ENCODE peak calls at places on chromosomes 16 and 17, in ten cellular contexts. One of them, this sample, is unnamed.

GRCh38 chr17:73820686-73821448 is 176.6 kb upstream of the SDK2 start:
- DNase-seq in right cardiac atrium: no peak
- DNase-seq in stimulated activated CD8-positive, alpha-beta memory T cell treated with anti-CD3 and anti-CD28 coated beads, Interleukin-7, amount 100 ng/mL, for 1 hour: no peak
- DNase-seq in GM12865: peak
- DNase-seq in effector memory CD4-positive, alpha-beta T cell: no peak
- DNase-seq in activated T-helper 1 cell treated with Interleukin-2 at 50 U/mL for 16 hours: no peak
- DNase-seq in frontal cortex: peak
- DNase-seq in activated CD4-positive, alpha-beta T cell treated with anti-CD3 and anti-CD28 coated beads, Interleukin-2, amount 50 U/mL, for 24 hours: no peak
- DNase-seq in tibial artery: no peak
- DNase-seq in A549: no peak
- DNase-seq in this sample: peak

GRCh38 chr16:77624085-77624484 is 98.2 kb upstream of the NUDT7 start:
- DNase-seq in right cardiac atrium: no peak
- DNase-seq in stimulated activated CD8-positive, alpha-beta memory T cell treated with anti-CD3 and anti-CD28 coated beads, Interleukin-7, amount 100 ng/mL, for 1 hour: no peak
- DNase-seq in GM12865: no peak
- DNase-seq in effector memory CD4-positive, alpha-beta T cell: no peak
- DNase-seq in activated T-helper 1 cell treated with Interleukin-2 at 50 U/mL for 16 hours: no peak
- DNase-seq in frontal cortex: no peak
- DNase-seq in activated CD4-positive, alpha-beta T cell treated with anti-CD3 and anti-CD28 coated beads, Interleukin-2, amount 50 U/mL, for 24 hours: no peak
- DNase-seq in tibial artery: no peak
- DNase-seq in A549: no peak
- DNase-seq in this sample: no peak

GRCh38 chr16:11354733-11355574 is 9.7 kb downstream of the RMI2 start:
- DNase-seq in right cardiac atrium: no peak
- DNase-seq in stimulated activated CD8-positive, alpha-beta memory T cell treated with anti-CD3 and anti-CD28 coated beads, Interleukin-7, amount 100 ng/mL, for 1 hour: peak
- DNase-seq in GM12865: peak
- DNase-seq in effector memory CD4-positive, alpha-beta T cell: peak
- DNase-seq in activated T-helper 1 cell treated with Interleukin-2 at 50 U/mL for 16 hours: peak
- DNase-seq in frontal cortex: no peak
- DNase-seq in activated CD4-positive, alpha-beta T cell treated with anti-CD3 and anti-CD28 coated beads, Interleukin-2, amount 50 U/mL, for 24 hours: peak
- DNase-seq in tibial artery: no peak
- DNase-seq in A549: no peak
- DNase-seq in this sample: peak

GRCh38 chr17:39677581-39678339 is 9.5 kb downstream of the PNMT start:
- DNase-seq in right cardiac atrium: peak
- DNase-seq in stimulated activated CD8-positive, alpha-beta memory T cell treated with anti-CD3 and anti-CD28 coated beads, Interleukin-7, amount 100 ng/mL, for 1 hour: no peak
- DNase-seq in GM12865: no peak
- DNase-seq in effector memory CD4-positive, alpha-beta T cell: no peak
- DNase-seq in activated T-helper 1 cell treated with Interleukin-2 at 50 U/mL for 16 hours: no peak
- DNase-seq in frontal cortex: no peak
- DNase-seq in activated CD4-positive, alpha-beta T cell treated with anti-CD3 and anti-CD28 coated beads, Interleukin-2, amount 50 U/mL, for 24 hours: no peak
- DNase-seq in tibial artery: peak
- DNase-seq in A549: no peak
- DNase-seq in this sample: no peak

GRCh38 chr17:42809250-42809649 is 10.6 kb downstream of the CNTD1 start:
- DNase-seq in right cardiac atrium: no peak
- DNase-seq in stimulated activated CD8-positive, alpha-beta memory T cell treated with anti-CD3 and anti-CD28 coated beads, Interleukin-7, amount 100 ng/mL, for 1 hour: no peak
- DNase-seq in GM12865: no peak
- DNase-seq in effector memory CD4-positive, alpha-beta T cell: no peak
- DNase-seq in activated T-helper 1 cell treated with Interleukin-2 at 50 U/mL for 16 hours: no peak
- DNase-seq in frontal cortex: peak
- DNase-seq in activated CD4-positive, alpha-beta T cell treated with anti-CD3 and anti-CD28 coated beads, Interleukin-2, amount 50 U/mL, for 24 hours: no peak
- DNase-seq in tibial artery: peak
- DNase-seq in A549: peak
- DNase-seq in this sample: no peak

GRCh38 chr16:73163238-73163795 is 115.4 kb upstream of the ZFHX3 start:
- DNase-seq in right cardiac atrium: no peak
- DNase-seq in stimulated activated CD8-positive, alpha-beta memory T cell treated with anti-CD3 and anti-CD28 coated beads, Interleukin-7, amount 100 ng/mL, for 1 hour: no peak
- DNase-seq in GM12865: no peak
- DNase-seq in effector memory CD4-positive, alpha-beta T cell: no peak
- DNase-seq in activated T-helper 1 cell treated with Interleukin-2 at 50 U/mL for 16 hours: no peak
- DNase-seq in frontal cortex: no peak
- DNase-seq in activated CD4-positive, alpha-beta T cell treated with anti-CD3 and anti-CD28 coated beads, Interleukin-2, amount 50 U/mL, for 24 hours: no peak
- DNase-seq in tibial artery: no peak
- DNase-seq in A549: no peak
- DNase-seq in this sample: no peak

GRCh38 chr17:59230765-59231164 is 10.5 kb downstream of the GDPD1 start:
- DNase-seq in right cardiac atrium: no peak
- DNase-seq in stimulated activated CD8-positive, alpha-beta memory T cell treated with anti-CD3 and anti-CD28 coated beads, Interleukin-7, amount 100 ng/mL, for 1 hour: no peak
- DNase-seq in GM12865: no peak
- DNase-seq in effector memory CD4-positive, alpha-beta T cell: no peak
- DNase-seq in activated T-helper 1 cell treated with Interleukin-2 at 50 U/mL for 16 hours: no peak
- DNase-seq in frontal cortex: no peak
- DNase-seq in activated CD4-positive, alpha-beta T cell treated with anti-CD3 and anti-CD28 coated beads, Interleukin-2, amount 50 U/mL, for 24 hours: no peak
- DNase-seq in tibial artery: no peak
- DNase-seq in A549: no peak
- DNase-seq in this sample: no peak

GRCh38 chr17:3838206-3838605 is 7.8 kb downstream of the NCBP3 start:
- DNase-seq in right cardiac atrium: no peak
- DNase-seq in stimulated activated CD8-positive, alpha-beta memory T cell treated with anti-CD3 and anti-CD28 coated beads, Interleukin-7, amount 100 ng/mL, for 1 hour: no peak
- DNase-seq in GM12865: no peak
- DNase-seq in effector memory CD4-positive, alpha-beta T cell: no peak
- DNase-seq in activated T-helper 1 cell treated with Interleukin-2 at 50 U/mL for 16 hours: no peak
- DNase-seq in frontal cortex: no peak
- DNase-seq in activated CD4-positive, alpha-beta T cell treated with anti-CD3 and anti-CD28 coated beads, Interleukin-2, amount 50 U/mL, for 24 hours: no peak
- DNase-seq in tibial artery: no peak
- DNase-seq in A549: no peak
- DNase-seq in this sample: peak

GRCh38 chr16:3013491-3013951 is 798 bp downstream of the CLDN9 start:
- DNase-seq in right cardiac atrium: no peak
- DNase-seq in stimulated activated CD8-positive, alpha-beta memory T cell treated with anti-CD3 and anti-CD28 coated beads, Interleukin-7, amount 100 ng/mL, for 1 hour: no peak
- DNase-seq in GM12865: no peak
- DNase-seq in effector memory CD4-positive, alpha-beta T cell: no peak
- DNase-seq in activated T-helper 1 cell treated with Interleukin-2 at 50 U/mL for 16 hours: no peak
- DNase-seq in frontal cortex: no peak
- DNase-seq in activated CD4-positive, alpha-beta T cell treated with anti-CD3 and anti-CD28 coated beads, Interleukin-2, amount 50 U/mL, for 24 hours: no peak
- DNase-seq in tibial artery: no peak
- DNase-seq in A549: no peak
- DNase-seq in this sample: no peak

GRCh38 chr17:78674595-78675315 is 97.6 kb upstream of the DNAH17 start:
- DNase-seq in right cardiac atrium: no peak
- DNase-seq in stimulated activated CD8-positive, alpha-beta memory T cell treated with anti-CD3 and anti-CD28 coated beads, Interleukin-7, amount 100 ng/mL, for 1 hour: no peak
- DNase-seq in GM12865: no peak
- DNase-seq in effector memory CD4-positive, alpha-beta T cell: no peak
- DNase-seq in activated T-helper 1 cell treated with Interleukin-2 at 50 U/mL for 16 hours: no peak
- DNase-seq in frontal cortex: no peak
- DNase-seq in activated CD4-positive, alpha-beta T cell treated with anti-CD3 and anti-CD28 coated beads, Interleukin-2, amount 50 U/mL, for 24 hours: no peak
- DNase-seq in tibial artery: no peak
- DNase-seq in A549: no peak
- DNase-seq in this sample: peak

GRCh38 chr16:27879601-27880247 is 183.8 kb downstream of the GSG1L start:
- DNase-seq in right cardiac atrium: no peak
- DNase-seq in stimulated activated CD8-positive, alpha-beta memory T cell treated with anti-CD3 and anti-CD28 coated beads, Interleukin-7, amount 100 ng/mL, for 1 hour: no peak
- DNase-seq in GM12865: no peak
- DNase-seq in effector memory CD4-positive, alpha-beta T cell: no peak
- DNase-seq in activated T-helper 1 cell treated with Interleukin-2 at 50 U/mL for 16 hours: no peak
- DNase-seq in frontal cortex: no peak
- DNase-seq in activated CD4-positive, alpha-beta T cell treated with anti-CD3 and anti-CD28 coated beads, Interleukin-2, amount 50 U/mL, for 24 hours: no peak
- DNase-seq in tibial artery: no peak
- DNase-seq in A549: no peak
- DNase-seq in this sample: no peak

GRCh38 chr17:8489841-8490240 is 54.2 kb downstream of the NDEL1 start:
- DNase-seq in right cardiac atrium: no peak
- DNase-seq in stimulated activated CD8-positive, alpha-beta memory T cell treated with anti-CD3 and anti-CD28 coated beads, Interleukin-7, amount 100 ng/mL, for 1 hour: no peak
- DNase-seq in GM12865: no peak
- DNase-seq in effector memory CD4-positive, alpha-beta T cell: no peak
- DNase-seq in activated T-helper 1 cell treated with Interleukin-2 at 50 U/mL for 16 hours: no peak
- DNase-seq in frontal cortex: no peak
- DNase-seq in activated CD4-positive, alpha-beta T cell treated with anti-CD3 and anti-CD28 coated beads, Interleukin-2, amount 50 U/mL, for 24 hours: no peak
- DNase-seq in tibial artery: no peak
- DNase-seq in A549: no peak
- DNase-seq in this sample: no peak

GRCh38 chr16:27458987-27459688 is 57.2 kb downstream of the IL21R start:
- DNase-seq in right cardiac atrium: no peak
- DNase-seq in stimulated activated CD8-positive, alpha-beta memory T cell treated with anti-CD3 and anti-CD28 coated beads, Interleukin-7, amount 100 ng/mL, for 1 hour: no peak
- DNase-seq in GM12865: no peak
- DNase-seq in effector memory CD4-positive, alpha-beta T cell: no peak
- DNase-seq in activated T-helper 1 cell treated with Interleukin-2 at 50 U/mL for 16 hours: no peak
- DNase-seq in frontal cortex: no peak
- DNase-seq in activated CD4-positive, alpha-beta T cell treated with anti-CD3 and anti-CD28 coated beads, Interleukin-2, amount 50 U/mL, for 24 hours: no peak
- DNase-seq in tibial artery: no peak
- DNase-seq in A549: no peak
- DNase-seq in this sample: no peak

GRCh38 chr17:77681820-77682219 is 276.7 kb upstream of the TNRC6C start:
- DNase-seq in right cardiac atrium: peak
- DNase-seq in stimulated activated CD8-positive, alpha-beta memory T cell treated with anti-CD3 and anti-CD28 coated beads, Interleukin-7, amount 100 ng/mL, for 1 hour: no peak
- DNase-seq in GM12865: no peak
- DNase-seq in effector memory CD4-positive, alpha-beta T cell: no peak
- DNase-seq in activated T-helper 1 cell treated with Interleukin-2 at 50 U/mL for 16 hours: no peak
- DNase-seq in frontal cortex: no peak
- DNase-seq in activated CD4-positive, alpha-beta T cell treated with anti-CD3 and anti-CD28 coated beads, Interleukin-2, amount 50 U/mL, for 24 hours: no peak
- DNase-seq in tibial artery: no peak
- DNase-seq in A549: no peak
- DNase-seq in this sample: no peak

GRCh38 chr17:12600349-12600748 is 65.3 kb upstream of the MYOCD start:
- DNase-seq in right cardiac atrium: no peak
- DNase-seq in stimulated activated CD8-positive, alpha-beta memory T cell treated with anti-CD3 and anti-CD28 coated beads, Interleukin-7, amount 100 ng/mL, for 1 hour: no peak
- DNase-seq in GM12865: no peak
- DNase-seq in effector memory CD4-positive, alpha-beta T cell: no peak
- DNase-seq in activated T-helper 1 cell treated with Interleukin-2 at 50 U/mL for 16 hours: no peak
- DNase-seq in frontal cortex: no peak
- DNase-seq in activated CD4-positive, alpha-beta T cell treated with anti-CD3 and anti-CD28 coated beads, Interleukin-2, amount 50 U/mL, for 24 hours: no peak
- DNase-seq in tibial artery: no peak
- DNase-seq in A549: no peak
- DNase-seq in this sample: peak

GRCh38 chr17:29059281-29059680 is 16.3 kb downstream of the PIPOX start:
- DNase-seq in right cardiac atrium: no peak
- DNase-seq in stimulated activated CD8-positive, alpha-beta memory T cell treated with anti-CD3 and anti-CD28 coated beads, Interleukin-7, amount 100 ng/mL, for 1 hour: no peak
- DNase-seq in GM12865: no peak
- DNase-seq in effector memory CD4-positive, alpha-beta T cell: no peak
- DNase-seq in activated T-helper 1 cell treated with Interleukin-2 at 50 U/mL for 16 hours: no peak
- DNase-seq in frontal cortex: no peak
- DNase-seq in activated CD4-positive, alpha-beta T cell treated with anti-CD3 and anti-CD28 coated beads, Interleukin-2, amount 50 U/mL, for 24 hours: no peak
- DNase-seq in tibial artery: no peak
- DNase-seq in A549: peak
- DNase-seq in this sample: peak

GRCh38 chr17:330993-331701 is 21.5 kb downstream of the RPH3AL start:
- DNase-seq in right cardiac atrium: peak
- DNase-seq in stimulated activated CD8-positive, alpha-beta memory T cell treated with anti-CD3 and anti-CD28 coated beads, Interleukin-7, amount 100 ng/mL, for 1 hour: no peak
- DNase-seq in GM12865: no peak
- DNase-seq in effector memory CD4-positive, alpha-beta T cell: no peak
- DNase-seq in activated T-helper 1 cell treated with Interleukin-2 at 50 U/mL for 16 hours: no peak
- DNase-seq in frontal cortex: no peak
- DNase-seq in activated CD4-positive, alpha-beta T cell treated with anti-CD3 and anti-CD28 coated beads, Interleukin-2, amount 50 U/mL, for 24 hours: no peak
- DNase-seq in tibial artery: peak
- DNase-seq in A549: no peak
- DNase-seq in this sample: no peak

GRCh38 chr17:76438906-76439305 is 14.0 kb downstream of the UBE2O start:
- DNase-seq in right cardiac atrium: no peak
- DNase-seq in stimulated activated CD8-positive, alpha-beta memory T cell treated with anti-CD3 and anti-CD28 coated beads, Interleukin-7, amount 100 ng/mL, for 1 hour: no peak
- DNase-seq in GM12865: no peak
- DNase-seq in effector memory CD4-positive, alpha-beta T cell: no peak
- DNase-seq in activated T-helper 1 cell treated with Interleukin-2 at 50 U/mL for 16 hours: no peak
- DNase-seq in frontal cortex: no peak
- DNase-seq in activated CD4-positive, alpha-beta T cell treated with anti-CD3 and anti-CD28 coated beads, Interleukin-2, amount 50 U/mL, for 24 hours: no peak
- DNase-seq in tibial artery: no peak
- DNase-seq in A549: no peak
- DNase-seq in this sample: no peak

GRCh38 chr16:28186752-28187151 is 25.0 kb downstream of the XPO6 start:
- DNase-seq in right cardiac atrium: no peak
- DNase-seq in stimulated activated CD8-positive, alpha-beta memory T cell treated with anti-CD3 and anti-CD28 coated beads, Interleukin-7, amount 100 ng/mL, for 1 hour: no peak
- DNase-seq in GM12865: peak
- DNase-seq in effector memory CD4-positive, alpha-beta T cell: no peak
- DNase-seq in activated T-helper 1 cell treated with Interleukin-2 at 50 U/mL for 16 hours: no peak
- DNase-seq in frontal cortex: no peak
- DNase-seq in activated CD4-positive, alpha-beta T cell treated with anti-CD3 and anti-CD28 coated beads, Interleukin-2, amount 50 U/mL, for 24 hours: no peak
- DNase-seq in tibial artery: no peak
- DNase-seq in A549: no peak
- DNase-seq in this sample: no peak

GRCh38 chr17:72952641-72953313 is 139.7 kb downstream of the SLC39A11 start:
- DNase-seq in right cardiac atrium: no peak
- DNase-seq in stimulated activated CD8-positive, alpha-beta memory T cell treated with anti-CD3 and anti-CD28 coated beads, Interleukin-7, amount 100 ng/mL, for 1 hour: no peak
- DNase-seq in GM12865: no peak
- DNase-seq in effector memory CD4-positive, alpha-beta T cell: no peak
- DNase-seq in activated T-helper 1 cell treated with Interleukin-2 at 50 U/mL for 16 hours: no peak
- DNase-seq in frontal cortex: no peak
- DNase-seq in activated CD4-positive, alpha-beta T cell treated with anti-CD3 and anti-CD28 coated beads, Interleukin-2, amount 50 U/mL, for 24 hours: no peak
- DNase-seq in tibial artery: no peak
- DNase-seq in A549: no peak
- DNase-seq in this sample: no peak

GRCh38 chr16:67071476-67072048 is 38.2 kb upstream of the PHAF1 start:
- DNase-seq in right cardiac atrium: no peak
- DNase-seq in stimulated activated CD8-positive, alpha-beta memory T cell treated with anti-CD3 and anti-CD28 coated beads, Interleukin-7, amount 100 ng/mL, for 1 hour: no peak
- DNase-seq in GM12865: no peak
- DNase-seq in effector memory CD4-positive, alpha-beta T cell: no peak
- DNase-seq in activated T-helper 1 cell treated with Interleukin-2 at 50 U/mL for 16 hours: no peak
- DNase-seq in frontal cortex: no peak
- DNase-seq in activated CD4-positive, alpha-beta T cell treated with anti-CD3 and anti-CD28 coated beads, Interleukin-2, amount 50 U/mL, for 24 hours: no peak
- DNase-seq in tibial artery: no peak
- DNase-seq in A549: no peak
- DNase-seq in this sample: no peak

GRCh38 chr16:66904846-66905632 is 13.6 kb downstream of the CDH16 start:
- DNase-seq in right cardiac atrium: no peak
- DNase-seq in stimulated activated CD8-positive, alpha-beta memory T cell treated with anti-CD3 and anti-CD28 coated beads, Interleukin-7, amount 100 ng/mL, for 1 hour: no peak
- DNase-seq in GM12865: no peak
- DNase-seq in effector memory CD4-positive, alpha-beta T cell: no peak
- DNase-seq in activated T-helper 1 cell treated with Interleukin-2 at 50 U/mL for 16 hours: no peak
- DNase-seq in frontal cortex: no peak
- DNase-seq in activated CD4-positive, alpha-beta T cell treated with anti-CD3 and anti-CD28 coated beads, Interleukin-2, amount 50 U/mL, for 24 hours: no peak
- DNase-seq in tibial artery: no peak
- DNase-seq in A549: no peak
- DNase-seq in this sample: no peak

GRCh38 chr16:10934325-10935107 is 7.8 kb downstream of the DEXI start:
- DNase-seq in right cardiac atrium: no peak
- DNase-seq in stimulated activated CD8-positive, alpha-beta memory T cell treated with anti-CD3 and anti-CD28 coated beads, Interleukin-7, amount 100 ng/mL, for 1 hour: no peak
- DNase-seq in GM12865: no peak
- DNase-seq in effector memory CD4-positive, alpha-beta T cell: no peak
- DNase-seq in activated T-helper 1 cell treated with Interleukin-2 at 50 U/mL for 16 hours: no peak
- DNase-seq in frontal cortex: no peak
- DNase-seq in activated CD4-positive, alpha-beta T cell treated with anti-CD3 and anti-CD28 coated beads, Interleukin-2, amount 50 U/mL, for 24 hours: no peak
- DNase-seq in tibial artery: no peak
- DNase-seq in A549: no peak
- DNase-seq in this sample: no peak

GRCh38 chr17:17628388-17629008 is 37.0 kb upstream of the PEMT start:
- DNase-seq in right cardiac atrium: no peak
- DNase-seq in stimulated activated CD8-positive, alpha-beta memory T cell treated with anti-CD3 and anti-CD28 coated beads, Interleukin-7, amount 100 ng/mL, for 1 hour: no peak
- DNase-seq in GM12865: peak
- DNase-seq in effector memory CD4-positive, alpha-beta T cell: peak
- DNase-seq in activated T-helper 1 cell treated with Interleukin-2 at 50 U/mL for 16 hours: no peak
- DNase-seq in frontal cortex: no peak
- DNase-seq in activated CD4-positive, alpha-beta T cell treated with anti-CD3 and anti-CD28 coated beads, Interleukin-2, amount 50 U/mL, for 24 hours: no peak
- DNase-seq in tibial artery: no peak
- DNase-seq in A549: no peak
- DNase-seq in this sample: peak

GRCh38 chr17:80937501-80938356 is 53.9 kb upstream of the CHMP6 start:
- DNase-seq in right cardiac atrium: no peak
- DNase-seq in stimulated activated CD8-positive, alpha-beta memory T cell treated with anti-CD3 and anti-CD28 coated beads, Interleukin-7, amount 100 ng/mL, for 1 hour: no peak
- DNase-seq in GM12865: no peak
- DNase-seq in effector memory CD4-positive, alpha-beta T cell: no peak
- DNase-seq in activated T-helper 1 cell treated with Interleukin-2 at 50 U/mL for 16 hours: no peak
- DNase-seq in frontal cortex: no peak
- DNase-seq in activated CD4-positive, alpha-beta T cell treated with anti-CD3 and anti-CD28 coated beads, Interleukin-2, amount 50 U/mL, for 24 hours: no peak
- DNase-seq in tibial artery: no peak
- DNase-seq in A549: no peak
- DNase-seq in this sample: no peak

GRCh38 chr16:9053006-9053601 is 38.3 kb upstream of the HAPSTR1 start:
- DNase-seq in right cardiac atrium: peak
- DNase-seq in stimulated activated CD8-positive, alpha-beta memory T cell treated with anti-CD3 and anti-CD28 coated beads, Interleukin-7, amount 100 ng/mL, for 1 hour: no peak
- DNase-seq in GM12865: peak
- DNase-seq in effector memory CD4-positive, alpha-beta T cell: no peak
- DNase-seq in activated T-helper 1 cell treated with Interleukin-2 at 50 U/mL for 16 hours: no peak
- DNase-seq in frontal cortex: no peak
- DNase-seq in activated CD4-positive, alpha-beta T cell treated with anti-CD3 and anti-CD28 coated beads, Interleukin-2, amount 50 U/mL, for 24 hours: no peak
- DNase-seq in tibial artery: peak
- DNase-seq in A549: peak
- DNase-seq in this sample: peak

GRCh38 chr17:72915631-72916081 is 176.8 kb downstream of the SLC39A11 start:
- DNase-seq in right cardiac atrium: no peak
- DNase-seq in stimulated activated CD8-positive, alpha-beta memory T cell treated with anti-CD3 and anti-CD28 coated beads, Interleukin-7, amount 100 ng/mL, for 1 hour: no peak
- DNase-seq in GM12865: no peak
- DNase-seq in effector memory CD4-positive, alpha-beta T cell: no peak
- DNase-seq in activated T-helper 1 cell treated with Interleukin-2 at 50 U/mL for 16 hours: no peak
- DNase-seq in frontal cortex: peak
- DNase-seq in activated CD4-positive, alpha-beta T cell treated with anti-CD3 and anti-CD28 coated beads, Interleukin-2, amount 50 U/mL, for 24 hours: no peak
- DNase-seq in tibial artery: no peak
- DNase-seq in A549: no peak
- DNase-seq in this sample: no peak

GRCh38 chr17:1402268-1402598 is 2.2 kb upstream of the YWHAE start:
- DNase-seq in right cardiac atrium: no peak
- DNase-seq in stimulated activated CD8-positive, alpha-beta memory T cell treated with anti-CD3 and anti-CD28 coated beads, Interleukin-7, amount 100 ng/mL, for 1 hour: no peak
- DNase-seq in GM12865: no peak
- DNase-seq in effector memory CD4-positive, alpha-beta T cell: no peak
- DNase-seq in activated T-helper 1 cell treated with Interleukin-2 at 50 U/mL for 16 hours: no peak
- DNase-seq in frontal cortex: no peak
- DNase-seq in activated CD4-positive, alpha-beta T cell treated with anti-CD3 and anti-CD28 coated beads, Interleukin-2, amount 50 U/mL, for 24 hours: no peak
- DNase-seq in tibial artery: no peak
- DNase-seq in A549: no peak
- DNase-seq in this sample: no peak